ENCODE peak calls at places on chromosomes 6 and 20, in six cellular contexts. C, N, I, F, X and Z are unnamed samples. For H3K4me1, the result is how much of the 10 kb centered on the place peaks cover.

GRCh38 chr6:152318278-152318677 is 318.9 kb downstream of the SYNE1 start:
- DNase-seq in I (no peak), C (no peak), F (peak), N (no peak), X (peak), Z (no peak)

GRCh38 chr6:21949211-21949801 is 347.5 kb downstream of the PRL start:
- DNase-seq in I (no peak), X (no peak), C (no peak), F (no peak), N (no peak), Z (no peak)

GRCh38 chr6:158605266-158605878 is 39.2 kb downstream of the DYNLT1 start:
- DNase-seq in F (peak), I (no peak), C (no peak), N (peak), X (peak), Z (peak)

GRCh38 chr6:107547061-107547840 is 57.3 kb downstream of the SOBP start:
- DNase-seq in F (no peak), N (no peak), I (no peak), X (no peak), C (no peak), Z (no peak)

GRCh38 chr6:158654498-158654897 is 4.6 kb downstream of the SYTL3 start:
- DNase-seq in N (no peak), X (no peak), F (peak), I (no peak), C (peak), Z (no peak)

GRCh38 chr6:128847481-128848168 is 35.3 kb upstream of the LAMA2 start:
- DNase-seq in N (no peak), X (no peak), C (no peak), F (no peak), I (no peak), Z (no peak)

GRCh38 chr6:38944655-38945279 is 103.8 kb upstream of the GLP1R start:
- DNase-seq in X (no peak), I (no peak), F (no peak), C (no peak), N (no peak), Z (no peak)

GRCh38 chr6:12060780-12061619 is 48.9 kb downstream of the HIVEP1 start:
- DNase-seq in C (peak), N (no peak), I (no peak), F (peak), X (peak), Z (no peak)

GRCh38 chr20:6212903-6213302 is 90.1 kb upstream of the FERMT1 start:
- DNase-seq in X (no peak), C (no peak), N (no peak), F (no peak), I (no peak), Z (no peak)

GRCh38 chr20:4604580-4604979 is 117.1 kb upstream of the PRND start:
- DNase-seq in N (no peak), C (no peak), I (no peak), X (no peak), F (no peak), Z (no peak)

GRCh38 chr6:75199856-75200255 is 6.0 kb downstream of the COL12A1 start:
- DNase-seq in F (no peak), X (no peak), I (no peak), N (no peak), C (no peak), Z (no peak)

GRCh38 chr20:64193058-64193457 is 28.8 kb downstream of the MYT1 start:
- DNase-seq in F (no peak), C (no peak), N (no peak), X (no peak), I (no peak), Z (no peak)

GRCh38 chr6:33276864-33277662 is at the start of gene B3GALT4:
- DNase-seq in C (peak), F (peak), N (peak), I (no peak), X (peak), Z (peak)

GRCh38 chr6:83509416-83509815 is 2.9 kb upstream of the PRSS35 start:
- DNase-seq in X (no peak), F (no peak), N (peak), I (no peak), C (no peak), Z (no peak)

GRCh38 chr6:118712955-118713354 is 61.6 kb upstream of the CEP85L start:
- DNase-seq in N (peak), C (no peak), F (no peak), I (no peak), X (no peak), Z (no peak)
- H3K27ac ChIP-seq in N (no peak), C (no peak), F (no peak), I (no peak), X (no peak), Z (no peak)

DNA sequence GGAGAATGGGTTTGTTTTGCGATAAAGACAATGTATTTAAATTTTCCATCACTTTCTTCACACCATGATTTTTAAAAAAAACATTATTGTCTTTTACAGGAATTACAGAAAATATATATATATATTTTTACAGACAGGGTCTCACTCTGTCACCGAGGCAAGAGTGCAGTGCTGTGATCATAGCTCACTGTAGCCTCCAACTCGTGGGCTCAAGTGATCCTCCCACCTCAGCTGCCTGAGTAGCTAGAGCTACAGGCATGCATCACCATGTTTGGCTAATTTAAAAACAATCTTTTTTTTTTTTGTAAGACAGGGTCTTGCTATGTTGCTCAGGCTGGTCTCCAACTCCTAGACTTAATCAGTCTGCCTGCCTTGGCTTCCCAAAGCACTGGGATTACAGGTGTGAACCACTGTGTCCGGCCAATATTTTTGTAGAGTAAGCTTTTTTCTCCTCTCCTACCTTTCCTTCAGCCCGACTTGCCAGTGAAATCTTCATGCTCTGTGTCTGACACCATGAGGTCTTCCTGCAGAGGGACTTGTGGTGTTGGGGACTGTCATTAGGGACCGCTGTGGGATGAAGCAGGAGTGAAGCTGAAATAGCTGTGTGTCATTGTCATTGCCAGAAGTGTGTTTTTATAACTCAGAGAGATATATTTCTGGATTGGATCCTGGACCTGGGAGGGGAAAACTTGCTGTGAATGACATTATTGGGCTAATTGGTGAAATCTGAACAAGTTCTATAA is 13.2 kb downstream of the DSP start:
- DNase-seq in N (no peak), F (no peak), C (no peak), X (no peak), I (no peak), Z (no peak)
- H3K4me1 ChIP-seq in N (under half), F (under half), C (under half), X (under half), I (half or more), Z (under half)

DNA sequence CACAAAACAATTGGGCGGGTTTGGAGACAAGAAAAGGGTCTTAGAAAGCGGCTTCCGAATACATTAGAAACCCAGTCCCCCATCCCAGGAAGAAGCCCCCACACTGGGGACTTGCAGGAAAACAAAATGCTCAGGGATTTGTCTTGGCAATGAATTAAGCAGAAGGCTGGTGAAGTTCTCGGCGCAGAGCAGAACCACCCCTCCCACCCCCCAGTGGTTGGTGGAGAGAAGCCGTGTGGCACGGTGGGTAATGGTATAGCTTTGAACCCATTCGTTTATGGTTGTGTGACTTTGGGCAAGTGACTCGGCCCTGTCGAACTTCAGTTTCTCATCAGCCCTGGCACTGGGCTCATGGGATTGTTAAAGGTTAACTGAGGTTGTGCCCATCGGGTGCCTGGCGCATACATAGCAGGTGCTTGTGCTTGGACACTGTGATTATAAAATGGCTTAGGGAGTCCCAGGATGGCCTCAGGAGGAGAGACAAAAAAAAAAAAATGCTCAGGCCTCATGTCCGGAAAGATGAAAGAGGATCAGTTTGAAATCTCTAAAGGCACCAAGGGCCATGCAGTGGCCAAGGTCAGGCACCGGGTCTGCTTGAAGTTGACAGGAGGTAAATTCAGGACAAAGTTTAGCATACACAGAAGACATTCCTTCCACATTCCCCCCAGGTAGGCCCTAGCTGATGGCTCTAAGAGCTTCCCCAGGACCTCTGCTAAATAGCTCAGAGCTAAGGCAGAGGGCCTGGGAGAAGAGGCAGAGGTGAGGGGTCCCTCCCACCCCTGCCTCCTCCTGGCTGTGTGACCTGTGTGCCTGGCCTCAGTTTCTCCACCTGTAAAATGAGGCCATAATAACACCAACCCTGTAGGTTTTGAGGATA is 120.1 kb upstream of the PTPN1 start:
- DNase-seq in X (no peak), N (no peak), F (no peak), I (peak), C (no peak), Z (no peak)
- H3K27ac ChIP-seq in X (no peak), N (no peak), F (peak), I (no peak), C (peak), Z (peak)

GRCh38 chr6:169908403-169908933 is 157.0 kb downstream of the ERMARD start:
- DNase-seq in N (no peak), I (no peak), X (no peak), C (no peak), F (no peak), Z (no peak)

GRCh38 chr6:169906741-169907418 is 155.5 kb downstream of the ERMARD start:
- DNase-seq in I (no peak), F (peak), X (no peak), C (no peak), N (no peak), Z (no peak)

GRCh38 chr6:169909113-169909512 is 157.7 kb downstream of the ERMARD start:
- DNase-seq in I (no peak), N (no peak), X (no peak), F (no peak), C (no peak), Z (no peak)

GRCh38 chr6:169906004-169906740 is 154.8 kb downstream of the ERMARD start:
- DNase-seq in C (no peak), X (no peak), N (no peak), F (no peak), I (no peak), Z (no peak)

GRCh38 chr6:169907419-169908115 is 156.1 kb downstream of the ERMARD start:
- DNase-seq in F (no peak), X (no peak), I (no peak), C (no peak), N (no peak), Z (no peak)
- H3K4me1 ChIP-seq in F (under half), X (under half), I (under half), C (under half), N (under half), Z (under half)

DNA sequence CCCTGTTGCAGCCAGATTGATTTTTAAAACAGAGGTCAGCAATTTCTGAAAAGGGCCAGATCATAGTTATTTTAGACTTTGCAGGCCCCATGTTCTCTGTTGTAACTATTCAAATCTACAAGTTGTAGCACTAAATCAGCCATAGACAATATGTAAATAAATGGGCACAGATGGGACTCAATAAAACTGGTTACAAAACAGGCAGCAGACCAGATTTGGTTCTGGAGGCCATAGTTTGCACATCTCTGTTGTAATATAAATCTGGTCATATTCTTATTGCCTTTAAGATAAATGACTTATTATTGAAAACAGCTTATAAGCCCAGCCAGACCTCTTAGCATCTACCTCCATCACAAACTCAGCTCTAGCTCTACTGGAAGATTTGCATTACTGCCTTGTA is 114.0 kb upstream of the ARG1 start:
- DNase-seq in I (no peak), F (no peak), X (no peak), N (no peak), C (no peak), Z (peak)
- H3K27ac ChIP-seq in I (no peak), F (no peak), X (no peak), N (no peak), C (no peak), Z (peak)

DNA sequence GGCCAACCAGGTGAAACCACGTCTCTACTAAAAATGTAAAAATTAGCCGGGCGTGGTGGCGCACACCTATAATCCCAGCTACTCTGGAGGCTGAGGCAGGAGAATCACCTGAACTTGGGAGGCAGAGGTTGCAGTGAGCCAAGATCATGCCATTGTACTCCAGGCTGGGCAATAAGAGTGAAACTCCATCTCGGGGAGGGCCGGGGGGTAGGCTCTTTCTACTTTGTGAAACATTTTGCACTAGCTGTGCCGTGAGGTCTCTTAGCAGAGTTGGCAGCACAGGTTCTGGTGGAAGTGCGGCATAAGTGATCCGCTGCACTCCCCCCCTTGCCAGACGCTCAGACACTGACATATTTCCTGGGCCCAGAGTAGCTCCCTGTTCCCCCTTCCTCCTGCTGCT is 24.5 kb downstream of the PSMG4 start:
- DNase-seq in I (no peak), N (no peak), X (no peak), C (no peak), F (no peak), Z (no peak)
- H3K4me1 ChIP-seq in I (under half), N (under half), X (under half), C (under half), F (under half), Z (under half)

DNA sequence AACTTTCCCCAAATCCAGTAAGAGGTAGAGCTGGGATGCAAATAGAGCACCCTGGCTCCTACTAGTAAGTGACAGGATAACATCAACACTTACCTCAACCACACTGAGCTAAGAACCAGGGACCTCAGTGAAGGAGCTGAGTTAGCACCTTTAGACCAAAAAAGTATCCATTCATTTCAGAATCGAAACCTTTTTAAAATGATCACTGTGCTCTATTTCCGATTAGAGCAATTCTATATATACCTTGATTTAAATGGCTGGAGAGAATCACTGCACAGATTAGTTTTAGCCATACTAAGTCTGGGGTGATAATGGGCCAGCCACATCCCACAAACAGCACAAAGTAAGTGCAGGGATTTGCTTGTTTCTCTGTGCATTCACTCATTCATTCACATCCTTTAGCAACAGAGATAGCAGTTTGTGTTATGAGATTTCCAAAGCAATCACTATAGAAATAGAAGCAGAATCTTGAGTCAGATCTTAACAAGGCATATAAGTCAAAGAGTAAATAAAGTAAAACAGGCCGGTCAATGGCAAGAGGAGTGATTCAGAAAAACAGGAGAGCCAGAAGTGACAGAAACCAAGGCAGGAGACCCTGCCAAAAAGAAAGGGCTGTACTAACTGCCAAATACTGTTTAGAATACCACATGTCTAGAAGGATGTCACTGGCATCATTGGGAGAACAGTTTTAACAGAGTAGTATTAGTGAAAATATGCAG is 136.3 kb downstream of the KIF13A start:
- DNase-seq in I (no peak), X (no peak), F (no peak), N (peak), C (no peak), Z (peak)
- H3K27ac ChIP-seq in I (no peak), X (no peak), F (no peak), N (peak), C (no peak), Z (no peak)